ENCODE peak calls at places on chromosome 7, in ten cellular contexts. A is NCI-H1092, D is sciatic nerve, S is left ventricle myocardium superior, L is NCI-H1694 treated with DMSO at 0.1 percent for 48 hours, U is NCI-H2029 treated with DMSO at 0.1 percent for 48 hours, Y is HCT116, P is M059J, K is A172, C is C1 segment of cervical spinal cord. O is an unnamed sample.

GRCh38 chr7:55576753-55577152 is 4.5 kb upstream of the VOPP1 start:
- DNase-seq in A (no peak), D (no peak), S (no peak), L (no peak), U (no peak), Y (no peak), P (no peak), K (no peak), C (no peak), O (no peak)

GRCh38 chr7:6252310-6252709 is 20.1 kb downstream of the CYTH3 start:
- DNase-seq in A (no peak), D (no peak), S (no peak), L (no peak), U (no peak), Y (no peak), P (peak), K (peak), C (no peak), O (no peak)

GRCh38 chr7:124813962-124814798 is 48.6 kb upstream of the GPR37 start:
- DNase-seq in A (no peak), D (no peak), S (no peak), L (no peak), U (no peak), Y (no peak), P (no peak), K (peak), C (no peak), O (no peak)

GRCh38 chr7:55309040-55309991 is 55.8 kb upstream of the LANCL2 start:
- DNase-seq in A (no peak), D (no peak), S (peak), L (no peak), U (no peak), Y (no peak), P (no peak), K (no peak), C (no peak), O (no peak)

GRCh38 chr7:33040803-33041516 is 21.6 kb downstream of the NT5C3A start:
- DNase-seq in A (no peak), D (no peak), S (no peak), L (no peak), U (no peak), Y (no peak), P (no peak), K (peak), C (no peak), O (peak)

GRCh38 chr7:99392659-99393362 is 15.6 kb downstream of the PDAP1 start:
- DNase-seq in A (peak), D (peak), S (peak), L (no peak), U (peak), Y (no peak), P (no peak), K (no peak), C (no peak), O (no peak)

GRCh38 chr7:155669717-155670505 is 25.4 kb downstream of the RBM33 start:
- DNase-seq in A (no peak), D (no peak), S (no peak), L (peak), U (no peak), Y (no peak), P (no peak), K (no peak), C (no peak), O (no peak)

GRCh38 chr7:151199196-151199874 is 11.0 kb downstream of the H2BK1 start:
- DNase-seq in A (peak), D (no peak), S (no peak), L (peak), U (no peak), Y (no peak), P (no peak), K (no peak), C (no peak), O (no peak)

GRCh38 chr7:131068604-131069021 is 259.1 kb upstream of the MKLN1 start:
- DNase-seq in A (no peak), D (no peak), S (no peak), L (peak), U (peak), Y (no peak), P (peak), K (no peak), C (no peak), O (no peak)

GRCh38 chr7:93092757-93093370 is 24.9 kb downstream of the SAMD9 start:
- DNase-seq in A (peak), D (no peak), S (no peak), L (no peak), U (no peak), Y (peak), P (peak), K (peak), C (no peak), O (no peak)

GRCh38 chr7:25752169-25752568 is 399.8 kb upstream of the NFE2L3 start:
- DNase-seq in A (no peak), D (no peak), S (no peak), L (no peak), U (no peak), Y (no peak), P (peak), K (no peak), C (no peak), O (no peak)

GRCh38 chr7:24697416-24697815 is 59.8 kb downstream of the GSDME start:
- DNase-seq in A (no peak), D (no peak), S (no peak), L (no peak), U (no peak), Y (no peak), P (no peak), K (no peak), C (no peak), O (no peak)

GRCh38 chr7:18532813-18533212 is 37.3 kb downstream of the HDAC9 start:
- DNase-seq in A (no peak), D (no peak), S (no peak), L (no peak), U (no peak), Y (no peak), P (no peak), K (no peak), C (no peak), O (no peak)

GRCh38 chr7:120981888-120982615 is 6.5 kb upstream of the CPED1 start:
- DNase-seq in A (no peak), D (no peak), S (no peak), L (no peak), U (no peak), Y (no peak), P (peak), K (peak), C (no peak), O (no peak)

GRCh38 chr7:118870187-118870586 is 645.7 kb downstream of the ANKRD7 start:
- DNase-seq in A (no peak), D (no peak), S (no peak), L (no peak), U (no peak), Y (peak), P (no peak), K (peak), C (no peak), O (peak)

GRCh38 chr7:29375641-29376562 is 181.3 kb downstream of the CHN2 start:
- DNase-seq in A (no peak), D (no peak), S (no peak), L (no peak), U (no peak), Y (peak), P (no peak), K (peak), C (no peak), O (peak)